ENCODE peak calls at places on chromosomes 5 and 9, in six cellular contexts. One of them, this sample, is unnamed.
A peak's percentile ranks its signal among the peaks of the same experiment; 100 is the strongest.

GRCh38 chr5:83353231-83353630 is 118.3 kb upstream of the VCAN start:
- DNase-seq in A549: no peak
- DNase-seq in IMR-90: no peak
- DNase-seq in GM12878: no peak
- DNase-seq in K562: no peak
- DNase-seq in HCT116: no peak
- DNase-seq in this sample: no peak

GRCh38 chr5:79200573-79201183 is 35.3 kb upstream of the JMY start:
- DNase-seq in K562: peak; percentile 38
- DNase-seq in GM12878: no peak
- DNase-seq in IMR-90: peak; percentile 18
- DNase-seq in A549: peak; percentile 56
- DNase-seq in HCT116: no peak
- DNase-seq in this sample: peak; percentile 47

GRCh38 chr9:117088786-117089185 is 326.1 kb downstream of the ASTN2 start:
- DNase-seq in K562: no peak
- DNase-seq in IMR-90: no peak
- DNase-seq in A549: no peak
- DNase-seq in GM12878: no peak
- DNase-seq in HCT116: no peak
- DNase-seq in this sample: no peak

GRCh38 chr9:108687360-108687981 is 168.3 kb downstream of the ACTL7B start:
- DNase-seq in A549: no peak
- DNase-seq in K562: no peak
- DNase-seq in HCT116: no peak
- DNase-seq in GM12878: no peak
- DNase-seq in IMR-90: peak; percentile 16
- DNase-seq in this sample: no peak

GRCh38 chr5:146794326-146795029 is 84.1 kb downstream of the PPP2R2B start:
- DNase-seq in K562: no peak
- DNase-seq in GM12878: no peak
- DNase-seq in A549: no peak
- DNase-seq in HCT116: no peak
- DNase-seq in IMR-90: no peak
- DNase-seq in this sample: no peak

GRCh38 chr5:78618303-78618702 is 30.3 kb downstream of the LHFPL2 start:
- DNase-seq in HCT116: no peak
- DNase-seq in K562: peak; percentile 34
- DNase-seq in GM12878: no peak
- DNase-seq in IMR-90: no peak
- DNase-seq in A549: no peak
- DNase-seq in this sample: no peak

GRCh38 chr5:93582677-93583524 is at the start of gene NR2F1:
- DNase-seq in HCT116: peak; percentile 98
- DNase-seq in GM12878: no peak
- DNase-seq in K562: peak; percentile 79
- DNase-seq in A549: peak; percentile 48
- DNase-seq in IMR-90: peak; percentile 99
- DNase-seq in this sample: peak; percentile 80

GRCh38 chr9:70055867-70056266 is 12.2 kb downstream of the MAMDC2 start:
- DNase-seq in K562: no peak
- DNase-seq in IMR-90: no peak
- DNase-seq in A549: no peak
- DNase-seq in HCT116: no peak
- DNase-seq in GM12878: no peak
- DNase-seq in this sample: no peak

GRCh38 chr5:28374492-28374934 is 1336.1 kb upstream of the CDH9 start:
- DNase-seq in IMR-90: no peak
- DNase-seq in A549: peak; percentile 6
- DNase-seq in K562: no peak
- DNase-seq in GM12878: no peak
- DNase-seq in HCT116: no peak
- DNase-seq in this sample: no peak

GRCh38 chr5:141780952-141781730 is 97.1 kb downstream of the PCDH1 start:
- DNase-seq in K562: no peak
- DNase-seq in IMR-90: no peak
- DNase-seq in GM12878: no peak
- DNase-seq in HCT116: no peak
- DNase-seq in A549: no peak
- DNase-seq in this sample: no peak

GRCh38 chr5:68260455-68260854 is 44.9 kb downstream of the PIK3R1 start:
- DNase-seq in IMR-90: no peak
- DNase-seq in K562: no peak
- DNase-seq in HCT116: no peak
- DNase-seq in GM12878: no peak
- DNase-seq in A549: no peak
- DNase-seq in this sample: no peak

GRCh38 chr5:68259696-68260095 is 44.1 kb downstream of the PIK3R1 start:
- DNase-seq in HCT116: no peak
- DNase-seq in A549: no peak
- DNase-seq in IMR-90: no peak
- DNase-seq in GM12878: no peak
- DNase-seq in K562: no peak
- DNase-seq in this sample: no peak

GRCh38 chr5:68255305-68256130 is 40.0 kb downstream of the PIK3R1 start:
- DNase-seq in GM12878: no peak
- DNase-seq in HCT116: no peak
- DNase-seq in IMR-90: no peak
- DNase-seq in K562: no peak
- DNase-seq in A549: no peak
- DNase-seq in this sample: no peak

GRCh38 chr5:68258531-68258930 is 43.0 kb downstream of the PIK3R1 start:
- DNase-seq in HCT116: no peak
- DNase-seq in A549: no peak
- DNase-seq in IMR-90: no peak
- DNase-seq in GM12878: no peak
- DNase-seq in K562: no peak
- DNase-seq in this sample: no peak

GRCh38 chr5:68257207-68257606 is 41.7 kb downstream of the PIK3R1 start:
- DNase-seq in GM12878: no peak
- DNase-seq in K562: no peak
- DNase-seq in HCT116: no peak
- DNase-seq in IMR-90: no peak
- DNase-seq in A549: no peak
- DNase-seq in this sample: no peak
- H3K4me1 ChIP-seq in GM12878: no peaks in the 10 kb centered on the region
- H3K4me1 ChIP-seq in K562: no peaks in the 10 kb centered on the region
- H3K4me1 ChIP-seq in HCT116: no peaks in the 10 kb centered on the region
- H3K4me1 ChIP-seq in IMR-90: peaks cover 3% of the 10 kb centered on the region
- H3K4me1 ChIP-seq in A549: peaks cover 3% of the 10 kb centered on the region
- H3K4me1 ChIP-seq in this sample: peaks cover 55% of the 10 kb centered on the region

GRCh38 chr5:168798065-168799023 is 219.2 kb upstream of the PANK3 start:
- DNase-seq in IMR-90: no peak
- DNase-seq in A549: no peak
- DNase-seq in K562: no peak
- DNase-seq in GM12878: no peak
- DNase-seq in HCT116: no peak
- DNase-seq in this sample: no peak

GRCh38 chr5:168796840-168797548 is 217.8 kb upstream of the PANK3 start:
- DNase-seq in GM12878: no peak
- DNase-seq in K562: no peak
- DNase-seq in A549: no peak
- DNase-seq in IMR-90: no peak
- DNase-seq in HCT116: no peak
- DNase-seq in this sample: no peak

GRCh38 chr5:168803541-168803940 is 224.4 kb upstream of the PANK3 start:
- DNase-seq in K562: no peak
- DNase-seq in A549: no peak
- DNase-seq in IMR-90: no peak
- DNase-seq in HCT116: no peak
- DNase-seq in GM12878: no peak
- DNase-seq in this sample: no peak

GRCh38 chr5:168807261-168807660 is 228.1 kb upstream of the PANK3 start:
- DNase-seq in K562: no peak
- DNase-seq in IMR-90: no peak
- DNase-seq in A549: no peak
- DNase-seq in HCT116: no peak
- DNase-seq in GM12878: no peak
- DNase-seq in this sample: no peak

GRCh38 chr5:168802337-168802736 is 223.2 kb upstream of the PANK3 start:
- DNase-seq in GM12878: no peak
- DNase-seq in A549: no peak
- DNase-seq in HCT116: no peak
- DNase-seq in K562: no peak
- DNase-seq in IMR-90: no peak
- DNase-seq in this sample: no peak
- TF ChIP-seq RAD21 in GM12878: no peak
- TF ChIP-seq RAD21 in A549: no peak
- TF ChIP-seq RAD21 in HCT116: no peak
- TF ChIP-seq RAD21 in K562: no peak
- TF ChIP-seq RAD21 in IMR-90: no peak
- TF ChIP-seq RAD21 in this sample: no peak

DNA sequence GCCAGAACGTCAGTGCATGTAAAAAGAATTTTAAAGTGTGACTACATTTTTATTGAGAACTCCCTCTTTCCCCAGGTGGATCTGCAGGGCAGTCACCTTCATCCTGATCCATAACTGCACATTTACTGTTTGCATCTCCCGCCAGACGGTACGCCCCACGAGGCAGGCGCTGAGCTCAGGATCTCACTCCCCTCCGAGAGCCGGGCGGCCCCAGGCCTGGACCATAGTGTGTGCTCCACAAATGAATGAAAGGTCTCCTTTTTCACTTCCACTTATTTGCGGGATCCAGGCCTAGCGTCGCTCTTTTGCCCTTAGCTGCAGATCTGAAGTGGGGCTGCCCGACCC is 378 bp downstream of the DROSHA start:
- DNase-seq in HCT116: no peak
- DNase-seq in GM12878: no peak
- DNase-seq in IMR-90: no peak
- DNase-seq in K562: peak; percentile 61
- DNase-seq in A549: peak; percentile 21
- DNase-seq in this sample: peak; percentile 50
- H3K4me3 ChIP-seq in HCT116: peak overlapping the region; percentile 67
- H3K4me3 ChIP-seq in GM12878: peak overlapping the region; percentile 92
- H3K4me3 ChIP-seq in IMR-90: peak overlapping the region; percentile 62
- H3K4me3 ChIP-seq in K562: peak overlapping the region; percentile 94
- H3K4me3 ChIP-seq in A549: peak overlapping the region; percentile 79
- H3K4me3 ChIP-seq in this sample: peak overlapping the region; percentile 99

GRCh38 chr9:76657265-76657664 is 107.0 kb upstream of the PCA3 start:
- DNase-seq in GM12878: no peak
- DNase-seq in A549: no peak
- DNase-seq in HCT116: no peak
- DNase-seq in IMR-90: no peak
- DNase-seq in K562: no peak
- DNase-seq in this sample: no peak

GRCh38 chr9:76654575-76654974 is 109.7 kb upstream of the PCA3 start:
- DNase-seq in GM12878: no peak
- DNase-seq in HCT116: no peak
- DNase-seq in A549: no peak
- DNase-seq in K562: no peak
- DNase-seq in IMR-90: peak; percentile 97
- DNase-seq in this sample: no peak

GRCh38 chr9:76654051-76654461 is 110.2 kb upstream of the PCA3 start:
- DNase-seq in A549: no peak
- DNase-seq in IMR-90: no peak
- DNase-seq in GM12878: no peak
- DNase-seq in K562: no peak
- DNase-seq in HCT116: no peak
- DNase-seq in this sample: no peak

GRCh38 chr9:76655970-76656369 is 108.3 kb upstream of the PCA3 start:
- DNase-seq in GM12878: no peak
- DNase-seq in IMR-90: no peak
- DNase-seq in HCT116: no peak
- DNase-seq in K562: no peak
- DNase-seq in A549: no peak
- DNase-seq in this sample: no peak

GRCh38 chr9:76655121-76655531 is 109.1 kb upstream of the PCA3 start:
- DNase-seq in IMR-90: no peak
- DNase-seq in K562: no peak
- DNase-seq in HCT116: no peak
- DNase-seq in GM12878: no peak
- DNase-seq in A549: no peak
- DNase-seq in this sample: no peak
- H3K4me1 ChIP-seq in IMR-90: peaks cover 15% of the 10 kb centered on the region
- H3K4me1 ChIP-seq in K562: peaks cover 16% of the 10 kb centered on the region
- H3K4me1 ChIP-seq in HCT116: no peaks in the 10 kb centered on the region
- H3K4me1 ChIP-seq in GM12878: peaks cover 4% of the 10 kb centered on the region
- H3K4me1 ChIP-seq in A549: no peaks in the 10 kb centered on the region
- H3K4me1 ChIP-seq in this sample: no peaks in the 10 kb centered on the region

GRCh38 chr5:36655171-36655570 is 48.8 kb downstream of the SLC1A3 start:
- DNase-seq in HCT116: no peak
- DNase-seq in A549: no peak
- DNase-seq in IMR-90: no peak
- DNase-seq in K562: no peak
- DNase-seq in GM12878: no peak
- DNase-seq in this sample: no peak

GRCh38 chr5:36654598-36654997 is 48.2 kb downstream of the SLC1A3 start:
- DNase-seq in A549: no peak
- DNase-seq in IMR-90: no peak
- DNase-seq in K562: no peak
- DNase-seq in HCT116: no peak
- DNase-seq in GM12878: no peak
- DNase-seq in this sample: no peak

GRCh38 chr5:36648426-36648825 is 42.0 kb downstream of the SLC1A3 start:
- DNase-seq in IMR-90: no peak
- DNase-seq in GM12878: no peak
- DNase-seq in HCT116: no peak
- DNase-seq in K562: peak; percentile 5
- DNase-seq in A549: no peak
- DNase-seq in this sample: no peak

GRCh38 chr5:36653046-36653445 is 46.6 kb downstream of the SLC1A3 start:
- DNase-seq in A549: no peak
- DNase-seq in HCT116: no peak
- DNase-seq in GM12878: no peak
- DNase-seq in K562: no peak
- DNase-seq in IMR-90: no peak
- DNase-seq in this sample: no peak

GRCh38 chr5:36651775-36652685 is 45.6 kb downstream of the SLC1A3 start:
- DNase-seq in GM12878: no peak
- DNase-seq in A549: no peak
- DNase-seq in IMR-90: no peak
- DNase-seq in HCT116: no peak
- DNase-seq in K562: no peak
- DNase-seq in this sample: no peak
- TF ChIP-seq RAD21 in GM12878: no peak
- TF ChIP-seq RAD21 in A549: no peak
- TF ChIP-seq RAD21 in IMR-90: no peak
- TF ChIP-seq RAD21 in HCT116: no peak
- TF ChIP-seq RAD21 in K562: no peak
- TF ChIP-seq RAD21 in this sample: no peak

DNA sequence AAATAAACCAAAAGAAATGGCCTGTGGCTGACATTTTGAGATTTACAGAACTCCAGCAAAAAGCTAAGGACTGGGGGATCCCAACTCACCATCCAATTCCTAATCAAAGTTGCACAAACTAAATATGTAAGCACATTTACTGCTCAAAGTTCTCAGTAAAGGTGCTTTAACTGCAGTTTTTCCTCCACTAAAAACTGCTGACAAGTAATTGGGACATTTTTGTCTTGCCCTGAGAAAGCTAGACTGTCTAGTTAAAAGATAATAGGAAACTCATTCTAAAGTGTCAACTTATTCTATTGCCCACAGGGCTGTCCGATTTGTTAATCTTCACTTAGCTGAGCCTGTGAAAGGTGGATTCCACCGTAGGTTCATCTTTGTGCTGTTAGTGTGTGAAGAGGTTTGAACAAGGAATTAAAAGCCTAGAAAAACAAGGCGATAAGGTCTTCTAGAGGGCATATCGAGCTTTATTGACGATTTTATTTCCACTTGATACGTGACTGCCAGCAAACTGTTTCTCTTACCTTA is 1.0 kb downstream of the DOCK8 start:
- DNase-seq in GM12878: no peak
- DNase-seq in IMR-90: no peak
- DNase-seq in HCT116: no peak
- DNase-seq in A549: no peak
- DNase-seq in K562: no peak
- DNase-seq in this sample: no peak
- H3K4me3 ChIP-seq in GM12878: peak overlapping the region; percentile 85
- H3K4me3 ChIP-seq in IMR-90: no peak overlapping the region
- H3K4me3 ChIP-seq in HCT116: peak overlapping the region; percentile 32
- H3K4me3 ChIP-seq in A549: peak overlapping the region; percentile 59
- H3K4me3 ChIP-seq in K562: peak overlapping the region; percentile 57
- H3K4me3 ChIP-seq in this sample: no peak overlapping the region

This sample was measured in SK-N-SH.